ENCODE peak calls at places on chromosomes 16 and 17, in nine cellular contexts. T is activated B cell treated with CpG ODN at 0.5 μM for 24 hours; B is NB4; V is CD4-positive, alpha-beta T cell; N is AG04450; G is fibroblast of the aortic adventitia; S is PC-3; L is neural progenitor cell; H is spleen. A is an unnamed sample.

GRCh38 chr16:30805370-30806169 is 18.6 kb upstream of the ZNF629 start:
- DNase-seq in T (peak; percentile 54), B (peak; percentile 64), V (peak; percentile 28), N (no peak), G (peak; percentile 80), S (peak; percentile 71), L (peak; percentile 90), H (peak; percentile 93), A (peak; percentile 65)

GRCh38 chr16:77062878-77063566 is 128.0 kb upstream of the MON1B start:
- DNase-seq in T (no peak), B (no peak), V (no peak), N (no peak), G (no peak), S (no peak), L (peak; percentile 40), H (no peak), A (no peak)

GRCh38 chr17:58315281-58315711 is 13.3 kb downstream of the TSPOAP1 start:
- DNase-seq in T (no peak), B (no peak), V (no peak), N (no peak), G (no peak), S (peak; percentile 72), L (no peak), H (peak; percentile 38), A (no peak)

GRCh38 chr16:22356930-22357634 is 17.3 kb downstream of the CDR2 start:
- DNase-seq in T (no peak), B (no peak), V (no peak), N (no peak), G (peak; percentile 20), S (no peak), L (no peak), H (no peak), A (no peak)

GRCh38 chr16:86099326-86099725 is 200.4 kb downstream of the IRF8 start:
- DNase-seq in T (no peak), B (no peak), V (no peak), N (no peak), G (no peak), S (no peak), L (peak; percentile 49), H (peak; percentile 45), A (no peak)

GRCh38 chr17:61299517-61300513 is 99.8 kb upstream of the TBX2 start:
- DNase-seq in T (no peak), B (no peak), V (no peak), N (no peak), G (no peak), S (no peak), L (no peak), H (no peak), A (no peak)

GRCh38 chr17:34827008-34827407 is 134.3 kb downstream of the CCT6B start:
- DNase-seq in T (no peak), B (no peak), V (no peak), N (no peak), G (no peak), S (peak; percentile 6), L (no peak), H (no peak), A (no peak)

GRCh38 chr17:82245144-82246039 is 16.6 kb downstream of the SLC16A3 start:
- DNase-seq in T (no peak), B (no peak), V (no peak), N (no peak), G (no peak), S (no peak), L (no peak), H (peak; percentile 77), A (no peak)

GRCh38 chr16:13148836-13149235 is 247.4 kb downstream of the SHISA9 start:
- DNase-seq in T (no peak), B (peak; percentile 2), V (no peak), N (no peak), G (no peak), S (no peak), L (no peak), H (no peak), A (no peak)

GRCh38 chr16:51640196-51640595 is 489.1 kb upstream of the SALL1 start:
- DNase-seq in T (no peak), B (no peak), V (no peak), N (no peak), G (no peak), S (no peak), L (no peak), H (no peak), A (no peak)
- TF ChIP-seq CTCF in T (no peak), B (no peak), V (no peak), N (no peak), G (no peak), S (no peak), L (peak; percentile 14), H (no peak), A (no peak)

GRCh38 chr16:28039493-28039892 is 24.0 kb downstream of the GSG1L start:
- DNase-seq in T (no peak), B (no peak), V (no peak), N (no peak), G (no peak), S (no peak), L (no peak), H (no peak), A (no peak)

GRCh38 chr16:28038401-28038800 is 25.1 kb downstream of the GSG1L start:
- DNase-seq in T (no peak), B (no peak), V (no peak), N (no peak), G (no peak), S (no peak), L (no peak), H (no peak), A (no peak)

GRCh38 chr16:28040039-28040438 is 23.5 kb downstream of the GSG1L start:
- DNase-seq in T (no peak), B (no peak), V (no peak), N (no peak), G (no peak), S (no peak), L (peak; percentile 22), H (no peak), A (no peak)

GRCh38 chr16:28041615-28042014 is 21.9 kb downstream of the GSG1L start:
- DNase-seq in T (no peak), B (no peak), V (no peak), N (no peak), G (no peak), S (no peak), L (no peak), H (no peak), A (no peak)

DNA sequence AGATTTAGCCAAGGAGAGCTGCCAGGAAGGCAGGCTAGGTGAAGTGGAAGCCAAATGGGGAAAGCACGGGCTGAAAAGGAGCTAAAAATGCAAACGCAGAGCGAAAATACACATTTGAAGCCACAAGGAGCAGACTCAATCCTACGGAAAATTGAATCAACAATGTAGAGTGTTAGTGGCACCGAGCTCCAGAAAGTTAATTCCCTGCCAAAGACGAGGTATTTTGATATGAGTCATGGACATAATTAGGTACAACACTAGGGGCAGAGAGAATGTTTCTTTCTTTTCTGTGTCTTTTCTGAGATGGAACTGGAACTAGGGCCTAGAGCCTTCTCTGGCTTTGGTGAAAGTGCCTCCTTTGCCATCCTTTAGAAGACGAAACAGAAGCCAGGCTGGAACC is 20.7 kb downstream of the GSG1L start:
- DNase-seq in T (no peak), B (no peak), V (no peak), N (no peak), G (peak; percentile 39), S (no peak), L (no peak), H (no peak), A (no peak)
- TF ChIP-seq CTCF in T (no peak), B (no peak), V (no peak), N (no peak), G (no peak), S (no peak), L (no peak), H (no peak), A (no peak)

GRCh38 chr17:74152591-74153455 is 50.7 kb upstream of the RPL38 start:
- DNase-seq in T (no peak), B (no peak), V (no peak), N (no peak), G (peak; percentile 14), S (no peak), L (no peak), H (no peak), A (no peak)
- TF ChIP-seq CTCF in T (no peak), B (no peak), V (no peak), N (no peak), G (no peak), S (no peak), L (no peak), H (no peak), A (no peak)

GRCh38 chr16:28063047-28063521 is 430 bp downstream of the GSG1L start:
- DNase-seq in T (no peak), B (peak; percentile 50), V (no peak), N (no peak), G (no peak), S (no peak), L (peak; percentile 63), H (peak; percentile 52), A (no peak)
- TF ChIP-seq CTCF in T (no peak), B (no peak), V (no peak), N (no peak), G (no peak), S (no peak), L (no peak), H (no peak), A (no peak)

GRCh38 chr17:9676084-9676483 is 30.8 kb downstream of the USP43 start:
- DNase-seq in T (no peak), B (peak; percentile 18), V (no peak), N (no peak), G (no peak), S (peak; percentile 22), L (no peak), H (no peak), A (no peak)
- TF ChIP-seq CTCF in T (no peak), B (peak; percentile 21), V (no peak), N (no peak), G (no peak), S (peak; percentile 51), L (peak; percentile 38), H (no peak), A (peak; percentile 44)

DNA sequence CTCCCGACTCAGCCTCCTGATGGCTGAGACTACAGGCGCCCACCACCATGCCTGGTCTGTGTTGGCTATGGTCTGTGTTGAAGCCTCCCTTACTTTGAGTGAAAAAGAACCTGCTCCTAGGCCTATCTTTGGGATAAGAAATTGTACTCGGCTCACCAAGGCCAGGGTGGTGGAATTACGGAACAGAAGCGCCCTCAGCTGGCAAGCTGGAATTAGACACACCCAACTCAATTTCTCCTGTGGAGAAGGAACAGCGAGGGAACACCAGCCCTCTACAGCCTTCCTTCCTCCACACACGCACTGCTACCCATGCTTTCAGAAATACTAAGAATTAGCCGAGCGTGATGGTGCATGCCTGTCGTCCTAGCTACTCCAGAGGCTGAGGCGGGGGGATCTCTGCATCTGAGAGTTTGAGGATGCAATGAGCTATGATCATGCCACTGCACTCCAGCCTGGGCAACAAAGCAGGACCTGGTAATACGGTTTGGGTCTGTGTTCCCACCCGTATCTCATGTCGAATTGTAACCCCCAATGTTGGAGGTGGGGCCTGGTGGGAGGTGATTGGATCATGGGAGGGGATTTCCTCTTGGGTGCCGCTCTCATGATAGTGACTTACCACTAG is 40.1 kb upstream of the RBBP6 start:
- DNase-seq in T (no peak), B (peak; percentile 62), V (no peak), N (no peak), G (peak; percentile 24), S (peak; percentile 56), L (peak; percentile 79), H (no peak), A (peak; percentile 16)
- TF ChIP-seq CTCF in T (no peak), B (peak; percentile 70), V (no peak), N (peak; percentile 32), G (peak; percentile 34), S (peak; percentile 71), L (peak; percentile 82), H (no peak), A (peak; percentile 69)

A was measured in progenitor cell of endocrine pancreas.